ENCODE peak calls at places on chromosomes 1 and 21, in nine cellular contexts. One of them, this sample, is unnamed.

GRCh38 chr1:150272379-150272840 is at the start of gene C1orf54:
- DNase-seq in sigmoid colon: peak; percentile 87
- DNase-seq in A549: no peak
- DNase-seq in H1: peak; percentile 75
- DNase-seq in vagina: no peak
- DNase-seq in ovary: no peak
- DNase-seq in IMR-90: peak; percentile 72
- DNase-seq in body of pancreas: no peak
- DNase-seq in K562: no peak
- DNase-seq in this sample: peak; percentile 43

GRCh38 chr1:100353988-100354387 is 1.7 kb downstream of the CDC14A start:
- DNase-seq in sigmoid colon: no peak
- DNase-seq in A549: peak; percentile 20
- DNase-seq in H1: no peak
- DNase-seq in vagina: no peak
- DNase-seq in ovary: no peak
- DNase-seq in IMR-90: peak; percentile 14
- DNase-seq in body of pancreas: no peak
- DNase-seq in K562: no peak
- DNase-seq in this sample: no peak

GRCh38 chr1:25944986-25945385 is 38.8 kb upstream of the STMN1 start:
- DNase-seq in sigmoid colon: no peak
- DNase-seq in A549: no peak
- DNase-seq in H1: no peak
- DNase-seq in vagina: no peak
- DNase-seq in ovary: no peak
- DNase-seq in IMR-90: peak; percentile 55
- DNase-seq in body of pancreas: no peak
- DNase-seq in K562: no peak
- DNase-seq in this sample: no peak

GRCh38 chr1:94720091-94720793 is 99.9 kb upstream of the SLC44A3 start:
- DNase-seq in sigmoid colon: no peak
- DNase-seq in A549: no peak
- DNase-seq in H1: no peak
- DNase-seq in vagina: no peak
- DNase-seq in ovary: no peak
- DNase-seq in IMR-90: no peak
- DNase-seq in body of pancreas: no peak
- DNase-seq in K562: no peak
- DNase-seq in this sample: no peak

GRCh38 chr1:102799496-102799895 is 308.8 kb downstream of the COL11A1 start:
- DNase-seq in sigmoid colon: no peak
- DNase-seq in A549: no peak
- DNase-seq in H1: no peak
- DNase-seq in vagina: no peak
- DNase-seq in ovary: no peak
- DNase-seq in IMR-90: peak; percentile 59
- DNase-seq in body of pancreas: no peak
- DNase-seq in K562: no peak
- DNase-seq in this sample: no peak

GRCh38 chr1:163912491-163912890 is 590.7 kb downstream of the NUF2 start:
- DNase-seq in sigmoid colon: no peak
- DNase-seq in A549: no peak
- DNase-seq in H1: no peak
- DNase-seq in vagina: no peak
- DNase-seq in ovary: no peak
- DNase-seq in IMR-90: no peak
- DNase-seq in body of pancreas: no peak
- DNase-seq in K562: no peak
- DNase-seq in this sample: no peak

GRCh38 chr21:43590220-43590619 is 69.1 kb downstream of the HSF2BP start:
- DNase-seq in sigmoid colon: no peak
- DNase-seq in A549: no peak
- DNase-seq in H1: no peak
- DNase-seq in vagina: no peak
- DNase-seq in ovary: no peak
- DNase-seq in IMR-90: no peak
- DNase-seq in body of pancreas: no peak
- DNase-seq in K562: no peak
- DNase-seq in this sample: no peak

GRCh38 chr1:16420719-16421118 is 16.5 kb downstream of the SPATA21 start:
- DNase-seq in sigmoid colon: no peak
- DNase-seq in A549: no peak
- DNase-seq in H1: no peak
- DNase-seq in vagina: no peak
- DNase-seq in ovary: no peak
- DNase-seq in IMR-90: no peak
- DNase-seq in body of pancreas: no peak
- DNase-seq in K562: no peak
- DNase-seq in this sample: no peak

GRCh38 chr1:203299180-203299579 is 6.1 kb upstream of the BTG2 start:
- DNase-seq in sigmoid colon: no peak
- DNase-seq in A549: no peak
- DNase-seq in H1: no peak
- DNase-seq in vagina: no peak
- DNase-seq in ovary: peak; percentile 23
- DNase-seq in IMR-90: no peak
- DNase-seq in body of pancreas: no peak
- DNase-seq in K562: no peak
- DNase-seq in this sample: no peak

GRCh38 chr1:203302461-203302860 is 2.9 kb upstream of the BTG2 start:
- DNase-seq in sigmoid colon: no peak
- DNase-seq in A549: no peak
- DNase-seq in H1: no peak
- DNase-seq in vagina: no peak
- DNase-seq in ovary: peak; percentile 24
- DNase-seq in IMR-90: no peak
- DNase-seq in body of pancreas: no peak
- DNase-seq in K562: no peak
- DNase-seq in this sample: no peak

GRCh38 chr1:203300441-203301330 is 4.6 kb upstream of the BTG2 start:
- DNase-seq in sigmoid colon: no peak
- DNase-seq in A549: no peak
- DNase-seq in H1: no peak
- DNase-seq in vagina: no peak
- DNase-seq in ovary: peak; percentile 15
- DNase-seq in IMR-90: no peak
- DNase-seq in body of pancreas: no peak
- DNase-seq in K562: peak; percentile 85
- DNase-seq in this sample: no peak

GRCh38 chr1:203302894-203303293 is 2.4 kb upstream of the BTG2 start:
- DNase-seq in sigmoid colon: no peak
- DNase-seq in A549: no peak
- DNase-seq in H1: no peak
- DNase-seq in vagina: no peak
- DNase-seq in ovary: peak; percentile 5
- DNase-seq in IMR-90: no peak
- DNase-seq in body of pancreas: no peak
- DNase-seq in K562: no peak
- DNase-seq in this sample: no peak

DNA sequence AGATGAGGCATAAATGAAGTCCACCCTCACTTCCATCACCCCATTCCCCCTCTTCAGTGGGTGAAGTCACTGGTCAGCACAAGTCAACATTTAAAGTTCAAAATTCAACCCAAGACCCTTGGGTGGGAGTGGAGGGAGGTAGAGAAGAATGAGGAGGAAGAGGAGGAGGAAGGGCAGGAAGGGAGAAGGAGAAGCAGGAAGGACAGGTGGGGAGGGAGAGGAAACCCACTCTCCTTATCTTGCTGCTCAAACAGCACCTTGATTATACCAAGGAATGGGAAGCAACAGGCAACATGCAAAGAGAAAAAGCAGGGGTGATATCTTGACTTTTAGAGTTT is 4.0 kb upstream of the BTG2 start:
- DNase-seq in sigmoid colon: no peak
- DNase-seq in A549: no peak
- DNase-seq in H1: no peak
- DNase-seq in vagina: no peak
- DNase-seq in ovary: no peak
- DNase-seq in IMR-90: no peak
- DNase-seq in body of pancreas: no peak
- DNase-seq in K562: no peak
- DNase-seq in this sample: no peak
- H3K27ac ChIP-seq in sigmoid colon: no peak overlapping the region
- H3K27ac ChIP-seq in A549: no peak overlapping the region
- H3K27ac ChIP-seq in H1: no peak overlapping the region
- H3K27ac ChIP-seq in vagina: peak overlapping the region; percentile 30
- H3K27ac ChIP-seq in ovary: no peak overlapping the region
- H3K27ac ChIP-seq in IMR-90: no peak overlapping the region
- H3K27ac ChIP-seq in body of pancreas: no peak overlapping the region
- H3K27ac ChIP-seq in K562: peak overlapping the region; percentile 61
- H3K27ac ChIP-seq in this sample: no peak overlapping the region

DNA sequence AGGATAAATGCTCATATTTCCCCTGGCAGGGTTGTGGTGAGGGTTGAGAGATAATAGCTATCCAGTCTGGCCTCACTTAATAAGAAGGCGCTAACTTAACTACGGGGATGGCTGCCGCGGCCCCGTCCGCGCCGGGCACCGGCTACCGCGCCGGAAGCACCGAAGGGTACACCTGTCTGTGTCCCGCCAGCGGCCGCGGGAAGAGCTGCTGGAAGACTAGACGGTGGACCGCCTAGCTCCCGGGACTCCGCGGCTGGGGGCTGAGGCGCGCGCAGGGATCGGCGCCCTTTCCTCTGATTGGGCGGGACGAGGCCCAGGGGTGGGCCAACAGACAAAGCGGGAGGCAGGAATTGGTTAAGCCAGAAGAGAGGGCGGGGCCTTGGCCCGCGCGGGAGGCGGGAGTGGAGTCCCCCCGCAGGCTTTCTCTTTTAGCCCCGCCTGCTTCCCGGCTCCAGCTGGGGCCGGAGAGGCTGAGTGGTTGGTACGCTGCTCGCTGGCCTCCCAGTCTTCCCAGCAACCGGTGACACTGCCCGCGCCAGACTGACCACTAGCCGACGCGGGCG is at the start of gene ZNF672:
- DNase-seq in sigmoid colon: peak; percentile 100
- DNase-seq in A549: peak; percentile 90
- DNase-seq in H1: peak; percentile 95
- DNase-seq in vagina: no peak
- DNase-seq in ovary: peak; percentile 98
- DNase-seq in IMR-90: peak; percentile 97
- DNase-seq in body of pancreas: peak; percentile 98
- DNase-seq in K562: peak; percentile 95
- DNase-seq in this sample: peak; percentile 98
- TF ChIP-seq POLR2A in sigmoid colon: peak; percentile 71
- TF ChIP-seq POLR2A in A549: peak; percentile 87
- TF ChIP-seq POLR2A in H1: peak; percentile 71
- TF ChIP-seq POLR2A in vagina: no peak
- TF ChIP-seq POLR2A in ovary: peak; percentile 90
- TF ChIP-seq POLR2A in IMR-90: no peak
- TF ChIP-seq POLR2A in body of pancreas: peak; percentile 83
- TF ChIP-seq POLR2A in K562: peak; percentile 57
- TF ChIP-seq POLR2A in this sample: no peak

GRCh38 chr1:66243548-66244130 is 290.3 kb upstream of the SGIP1 start:
- DNase-seq in sigmoid colon: no peak
- DNase-seq in A549: no peak
- DNase-seq in H1: no peak
- DNase-seq in vagina: no peak
- DNase-seq in ovary: no peak
- DNase-seq in IMR-90: peak; percentile 25
- DNase-seq in body of pancreas: no peak
- DNase-seq in K562: no peak
- DNase-seq in this sample: no peak

GRCh38 chr1:66240491-66241484 is 293.2 kb upstream of the SGIP1 start:
- DNase-seq in sigmoid colon: no peak
- DNase-seq in A549: no peak
- DNase-seq in H1: no peak
- DNase-seq in vagina: no peak
- DNase-seq in ovary: no peak
- DNase-seq in IMR-90: peak; percentile 7
- DNase-seq in body of pancreas: no peak
- DNase-seq in K562: no peak
- DNase-seq in this sample: no peak

GRCh38 chr1:66237722-66238479 is 296.1 kb upstream of the SGIP1 start:
- DNase-seq in sigmoid colon: no peak
- DNase-seq in A549: no peak
- DNase-seq in H1: no peak
- DNase-seq in vagina: no peak
- DNase-seq in ovary: no peak
- DNase-seq in IMR-90: peak; percentile 21
- DNase-seq in body of pancreas: no peak
- DNase-seq in K562: no peak
- DNase-seq in this sample: no peak

GRCh38 chr1:66242646-66243547 is 291.1 kb upstream of the SGIP1 start:
- DNase-seq in sigmoid colon: peak; percentile 95
- DNase-seq in A549: peak; percentile 41
- DNase-seq in H1: peak; percentile 80
- DNase-seq in vagina: no peak
- DNase-seq in ovary: peak; percentile 79
- DNase-seq in IMR-90: peak; percentile 87
- DNase-seq in body of pancreas: peak; percentile 81
- DNase-seq in K562: peak; percentile 73
- DNase-seq in this sample: peak; percentile 77

GRCh38 chr1:66239834-66240233 is 294.1 kb upstream of the SGIP1 start:
- DNase-seq in sigmoid colon: no peak
- DNase-seq in A549: no peak
- DNase-seq in H1: no peak
- DNase-seq in vagina: no peak
- DNase-seq in ovary: no peak
- DNase-seq in IMR-90: no peak
- DNase-seq in body of pancreas: no peak
- DNase-seq in K562: peak; percentile 9
- DNase-seq in this sample: no peak
- H3K27ac ChIP-seq in sigmoid colon: no peak overlapping the region
- H3K27ac ChIP-seq in A549: peak overlapping the region; percentile 90
- H3K27ac ChIP-seq in H1: no peak overlapping the region
- H3K27ac ChIP-seq in vagina: no peak overlapping the region
- H3K27ac ChIP-seq in ovary: no peak overlapping the region
- H3K27ac ChIP-seq in IMR-90: no peak overlapping the region
- H3K27ac ChIP-seq in body of pancreas: no peak overlapping the region
- H3K27ac ChIP-seq in K562: no peak overlapping the region
- H3K27ac ChIP-seq in this sample: no peak overlapping the region

GRCh38 chr1:8420318-8420717 is 102.4 kb downstream of the SLC45A1 start:
- DNase-seq in sigmoid colon: no peak
- DNase-seq in A549: no peak
- DNase-seq in H1: no peak
- DNase-seq in vagina: no peak
- DNase-seq in ovary: no peak
- DNase-seq in IMR-90: no peak
- DNase-seq in body of pancreas: no peak
- DNase-seq in K562: no peak
- DNase-seq in this sample: no peak

GRCh38 chr1:8418301-8418700 is 100.4 kb downstream of the SLC45A1 start:
- DNase-seq in sigmoid colon: no peak
- DNase-seq in A549: no peak
- DNase-seq in H1: no peak
- DNase-seq in vagina: no peak
- DNase-seq in ovary: no peak
- DNase-seq in IMR-90: no peak
- DNase-seq in body of pancreas: no peak
- DNase-seq in K562: no peak
- DNase-seq in this sample: peak; percentile 80

GRCh38 chr1:8421721-8422120 is 103.8 kb downstream of the SLC45A1 start:
- DNase-seq in sigmoid colon: peak; percentile 80
- DNase-seq in A549: no peak
- DNase-seq in H1: no peak
- DNase-seq in vagina: no peak
- DNase-seq in ovary: no peak
- DNase-seq in IMR-90: peak; percentile 42
- DNase-seq in body of pancreas: no peak
- DNase-seq in K562: no peak
- DNase-seq in this sample: peak; percentile 63

GRCh38 chr1:8419172-8419571 is 101.3 kb downstream of the SLC45A1 start:
- DNase-seq in sigmoid colon: no peak
- DNase-seq in A549: no peak
- DNase-seq in H1: no peak
- DNase-seq in vagina: no peak
- DNase-seq in ovary: no peak
- DNase-seq in IMR-90: peak; percentile 53
- DNase-seq in body of pancreas: no peak
- DNase-seq in K562: no peak
- DNase-seq in this sample: no peak

DNA sequence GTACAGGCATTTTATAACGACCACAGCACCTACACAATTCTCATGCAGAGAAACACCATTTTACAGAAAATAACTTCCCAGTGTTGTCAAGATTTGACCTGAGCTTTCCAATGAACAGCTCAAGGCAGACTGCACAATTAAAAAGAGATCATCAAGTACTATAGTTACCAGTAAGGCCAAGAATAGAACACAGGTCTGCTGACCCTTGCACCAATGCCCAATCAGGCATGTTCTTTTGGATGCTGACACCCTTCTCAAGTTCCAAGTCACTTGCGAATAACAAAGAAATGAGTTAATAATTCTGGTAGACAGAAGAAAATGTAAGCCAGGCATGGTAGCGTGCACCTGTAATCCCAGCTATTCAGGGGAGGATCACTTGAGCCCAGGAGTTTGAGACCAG is 101.9 kb downstream of the SLC45A1 start:
- DNase-seq in sigmoid colon: no peak
- DNase-seq in A549: no peak
- DNase-seq in H1: no peak
- DNase-seq in vagina: no peak
- DNase-seq in ovary: no peak
- DNase-seq in IMR-90: no peak
- DNase-seq in body of pancreas: no peak
- DNase-seq in K562: no peak
- DNase-seq in this sample: peak; percentile 86
- TF ChIP-seq POLR2A in sigmoid colon: no peak
- TF ChIP-seq POLR2A in A549: no peak
- TF ChIP-seq POLR2A in H1: no peak
- TF ChIP-seq POLR2A in vagina: no peak
- TF ChIP-seq POLR2A in ovary: no peak
- TF ChIP-seq POLR2A in IMR-90: no peak
- TF ChIP-seq POLR2A in body of pancreas: no peak
- TF ChIP-seq POLR2A in K562: no peak
- TF ChIP-seq POLR2A in this sample: peak; percentile 94